ENCODE peak calls at places on chromosomes 6 and 20, in ten cellular contexts. One of them, this sample, is unnamed.

GRCh38 chr6:165819394-165819793 is 156.4 kb upstream of the PDE10A start:
- DNase-seq in A549: no peak
- DNase-seq in heart right ventricle: no peak
- DNase-seq in gastrocnemius medialis: no peak
- DNase-seq in effector memory CD4-positive, alpha-beta T cell: no peak
- DNase-seq in HCT116: no peak
- DNase-seq in OCI-LY7: no peak
- DNase-seq in mesendoderm: peak; percentile 31
- DNase-seq in right lobe of liver: peak; percentile 60
- DNase-seq in cardiac muscle cell: no peak
- DNase-seq in this sample: no peak

GRCh38 chr6:70599187-70599586 is 32.5 kb downstream of the SDHAF4 start:
- DNase-seq in mesendoderm: no peak
- DNase-seq in cardiac muscle cell: no peak
- DNase-seq in HCT116: no peak
- DNase-seq in A549: no peak
- DNase-seq in OCI-LY7: no peak
- DNase-seq in heart right ventricle: no peak
- DNase-seq in gastrocnemius medialis: no peak
- DNase-seq in right lobe of liver: no peak
- DNase-seq in effector memory CD4-positive, alpha-beta T cell: no peak
- DNase-seq in this sample: no peak

GRCh38 chr6:152170702-152171667 is 363.5 kb downstream of the ESR1 start:
- DNase-seq in HCT116: no peak
- DNase-seq in effector memory CD4-positive, alpha-beta T cell: peak; percentile 46
- DNase-seq in mesendoderm: peak; percentile 18
- DNase-seq in right lobe of liver: no peak
- DNase-seq in gastrocnemius medialis: no peak
- DNase-seq in A549: no peak
- DNase-seq in cardiac muscle cell: no peak
- DNase-seq in heart right ventricle: no peak
- DNase-seq in OCI-LY7: no peak
- DNase-seq in this sample: no peak

GRCh38 chr6:22071655-22072054 is 225.2 kb downstream of the PRL start:
- DNase-seq in heart right ventricle: peak; percentile 74
- DNase-seq in cardiac muscle cell: peak; percentile 71
- DNase-seq in OCI-LY7: no peak
- DNase-seq in right lobe of liver: no peak
- DNase-seq in mesendoderm: peak; percentile 58
- DNase-seq in gastrocnemius medialis: peak; percentile 4
- DNase-seq in effector memory CD4-positive, alpha-beta T cell: no peak
- DNase-seq in A549: no peak
- DNase-seq in HCT116: no peak
- DNase-seq in this sample: no peak

GRCh38 chr6:106448000-106448426 is 87.5 kb downstream of the CRYBG1 start:
- DNase-seq in gastrocnemius medialis: peak; percentile 4
- DNase-seq in cardiac muscle cell: no peak
- DNase-seq in right lobe of liver: no peak
- DNase-seq in effector memory CD4-positive, alpha-beta T cell: no peak
- DNase-seq in A549: no peak
- DNase-seq in heart right ventricle: peak; percentile 11
- DNase-seq in HCT116: no peak
- DNase-seq in mesendoderm: no peak
- DNase-seq in OCI-LY7: no peak
- DNase-seq in this sample: no peak

GRCh38 chr20:24318569-24319352 is 150.7 kb upstream of the SYNDIG1 start:
- DNase-seq in mesendoderm: peak; percentile 20
- DNase-seq in right lobe of liver: no peak
- DNase-seq in gastrocnemius medialis: no peak
- DNase-seq in OCI-LY7: no peak
- DNase-seq in HCT116: no peak
- DNase-seq in effector memory CD4-positive, alpha-beta T cell: no peak
- DNase-seq in heart right ventricle: no peak
- DNase-seq in cardiac muscle cell: no peak
- DNase-seq in A549: no peak
- DNase-seq in this sample: no peak

GRCh38 chr6:29953001-29953436 is 10.7 kb downstream of the HLA-A start:
- DNase-seq in mesendoderm: no peak
- DNase-seq in HCT116: peak; percentile 56
- DNase-seq in heart right ventricle: peak; percentile 62
- DNase-seq in A549: peak; percentile 46
- DNase-seq in cardiac muscle cell: peak; percentile 46
- DNase-seq in OCI-LY7: no peak
- DNase-seq in effector memory CD4-positive, alpha-beta T cell: no peak
- DNase-seq in right lobe of liver: no peak
- DNase-seq in gastrocnemius medialis: peak; percentile 78
- DNase-seq in this sample: peak; percentile 75

GRCh38 chr6:156787569-156788492 is 10.7 kb downstream of the ARID1B start:
- DNase-seq in right lobe of liver: no peak
- DNase-seq in mesendoderm: no peak
- DNase-seq in HCT116: no peak
- DNase-seq in cardiac muscle cell: no peak
- DNase-seq in effector memory CD4-positive, alpha-beta T cell: no peak
- DNase-seq in OCI-LY7: peak; percentile 25
- DNase-seq in gastrocnemius medialis: no peak
- DNase-seq in heart right ventricle: no peak
- DNase-seq in A549: no peak
- DNase-seq in this sample: no peak

GRCh38 chr6:56843476-56844349 is 111.2 kb upstream of the BEND6 start:
- DNase-seq in mesendoderm: peak; percentile 96
- DNase-seq in heart right ventricle: peak; percentile 67
- DNase-seq in effector memory CD4-positive, alpha-beta T cell: peak; percentile 19
- DNase-seq in HCT116: peak; percentile 78
- DNase-seq in OCI-LY7: peak; percentile 49
- DNase-seq in right lobe of liver: no peak
- DNase-seq in gastrocnemius medialis: peak; percentile 74
- DNase-seq in cardiac muscle cell: peak; percentile 91
- DNase-seq in A549: peak; percentile 65
- DNase-seq in this sample: peak; percentile 81

GRCh38 chr6:56840467-56841371 is 114.2 kb upstream of the BEND6 start:
- DNase-seq in A549: no peak
- DNase-seq in cardiac muscle cell: no peak
- DNase-seq in HCT116: no peak
- DNase-seq in OCI-LY7: no peak
- DNase-seq in mesendoderm: peak; percentile 44
- DNase-seq in effector memory CD4-positive, alpha-beta T cell: no peak
- DNase-seq in gastrocnemius medialis: no peak
- DNase-seq in heart right ventricle: no peak
- DNase-seq in right lobe of liver: no peak
- DNase-seq in this sample: no peak

GRCh38 chr6:56842602-56843475 is 112.1 kb upstream of the BEND6 start:
- DNase-seq in right lobe of liver: no peak
- DNase-seq in A549: no peak
- DNase-seq in mesendoderm: peak; percentile 78
- DNase-seq in cardiac muscle cell: peak; percentile 87
- DNase-seq in gastrocnemius medialis: peak; percentile 23
- DNase-seq in HCT116: no peak
- DNase-seq in OCI-LY7: no peak
- DNase-seq in heart right ventricle: peak; percentile 31
- DNase-seq in effector memory CD4-positive, alpha-beta T cell: no peak
- DNase-seq in this sample: peak; percentile 79

GRCh38 chr6:56841372-56841749 is 113.5 kb upstream of the BEND6 start:
- DNase-seq in right lobe of liver: no peak
- DNase-seq in mesendoderm: no peak
- DNase-seq in cardiac muscle cell: no peak
- DNase-seq in heart right ventricle: no peak
- DNase-seq in effector memory CD4-positive, alpha-beta T cell: no peak
- DNase-seq in A549: no peak
- DNase-seq in HCT116: no peak
- DNase-seq in OCI-LY7: no peak
- DNase-seq in gastrocnemius medialis: no peak
- DNase-seq in this sample: no peak

DNA sequence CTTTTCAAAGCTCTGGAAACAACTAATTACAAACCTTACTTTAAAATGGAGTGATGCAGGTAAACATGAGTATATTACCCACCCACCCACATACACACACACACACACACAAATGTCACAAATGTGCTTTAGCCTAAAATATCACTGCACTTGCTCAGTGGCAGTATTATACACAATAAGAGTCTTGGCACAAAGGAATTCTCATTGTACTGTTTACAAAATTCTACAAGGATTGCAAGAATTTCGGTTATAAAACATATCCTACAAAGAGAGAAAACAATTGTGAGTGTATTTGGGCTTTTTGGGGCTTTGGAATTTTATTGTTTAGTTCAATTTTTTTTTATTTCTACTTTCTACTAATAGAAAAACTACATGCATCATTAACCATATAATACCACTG is 113.2 kb upstream of the BEND6 start:
- DNase-seq in effector memory CD4-positive, alpha-beta T cell: no peak
- DNase-seq in HCT116: no peak
- DNase-seq in gastrocnemius medialis: no peak
- DNase-seq in OCI-LY7: no peak
- DNase-seq in A549: no peak
- DNase-seq in mesendoderm: no peak
- DNase-seq in cardiac muscle cell: no peak
- DNase-seq in right lobe of liver: no peak
- DNase-seq in heart right ventricle: no peak
- DNase-seq in this sample: no peak
- H3K4me1 ChIP-seq in effector memory CD4-positive, alpha-beta T cell: no peaks in the 10 kb centered on the region
- H3K4me1 ChIP-seq in HCT116: peaks cover 38% of the 10 kb centered on the region
- H3K4me1 ChIP-seq in gastrocnemius medialis: peaks cover 54% of the 10 kb centered on the region
- H3K4me1 ChIP-seq in OCI-LY7: no peaks in the 10 kb centered on the region
- H3K4me1 ChIP-seq in A549: peaks cover 59% of the 10 kb centered on the region
- H3K4me1 ChIP-seq in mesendoderm: no peaks in the 10 kb centered on the region
- H3K4me1 ChIP-seq in cardiac muscle cell: peaks cover 24% of the 10 kb centered on the region
- H3K4me1 ChIP-seq in right lobe of liver: no peaks in the 10 kb centered on the region
- H3K4me1 ChIP-seq in heart right ventricle: peaks cover 48% of the 10 kb centered on the region
- H3K4me1 ChIP-seq in this sample: peaks cover 22% of the 10 kb centered on the region

GRCh38 chr20:49692941-49693340 is 20.7 kb downstream of the B4GALT5 start:
- DNase-seq in heart right ventricle: no peak
- DNase-seq in effector memory CD4-positive, alpha-beta T cell: no peak
- DNase-seq in HCT116: no peak
- DNase-seq in OCI-LY7: no peak
- DNase-seq in right lobe of liver: no peak
- DNase-seq in A549: no peak
- DNase-seq in cardiac muscle cell: no peak
- DNase-seq in gastrocnemius medialis: no peak
- DNase-seq in mesendoderm: no peak
- DNase-seq in this sample: no peak
- H3K4me1 ChIP-seq in heart right ventricle: peaks cover 98% of the 10 kb centered on the region
- H3K4me1 ChIP-seq in effector memory CD4-positive, alpha-beta T cell: peaks cover 7% of the 10 kb centered on the region
- H3K4me1 ChIP-seq in HCT116: peaks cover 98% of the 10 kb centered on the region
- H3K4me1 ChIP-seq in OCI-LY7: peaks cover 70% of the 10 kb centered on the region
- H3K4me1 ChIP-seq in right lobe of liver: no peaks in the 10 kb centered on the region
- H3K4me1 ChIP-seq in A549: peaks cover 95% of the 10 kb centered on the region
- H3K4me1 ChIP-seq in cardiac muscle cell: no peaks in the 10 kb centered on the region
- H3K4me1 ChIP-seq in gastrocnemius medialis: peaks cover 86% of the 10 kb centered on the region
- H3K4me1 ChIP-seq in mesendoderm: peaks cover 8% of the 10 kb centered on the region
- H3K4me1 ChIP-seq in this sample: peaks cover 92% of the 10 kb centered on the region

DNA sequence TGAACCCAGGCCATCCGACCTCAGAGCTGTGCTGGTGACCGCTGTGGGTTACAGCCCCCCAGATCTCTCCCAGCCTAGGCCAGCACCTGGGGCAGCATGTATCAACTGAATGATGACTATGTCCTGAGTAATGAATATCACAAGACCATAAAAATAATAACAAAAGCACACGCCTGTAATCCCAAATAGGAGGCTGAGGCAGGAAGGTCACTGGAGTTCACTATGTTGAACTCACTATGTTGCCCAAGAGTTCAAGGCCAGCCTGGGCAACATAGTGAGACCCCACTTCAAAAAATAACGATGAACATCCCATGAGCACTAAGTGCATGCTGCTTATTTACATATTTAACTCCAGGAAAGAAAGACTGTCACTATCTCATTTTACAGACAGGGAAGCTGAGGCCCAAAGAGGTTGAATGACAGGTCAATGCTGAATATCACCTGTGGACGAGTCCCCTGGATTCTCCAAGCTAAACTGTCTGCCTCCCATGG is 92.3 kb downstream of the NFATC2 start:
- DNase-seq in mesendoderm: no peak
- DNase-seq in gastrocnemius medialis: no peak
- DNase-seq in A549: no peak
- DNase-seq in cardiac muscle cell: no peak
- DNase-seq in right lobe of liver: no peak
- DNase-seq in HCT116: no peak
- DNase-seq in heart right ventricle: no peak
- DNase-seq in OCI-LY7: no peak
- DNase-seq in effector memory CD4-positive, alpha-beta T cell: no peak
- DNase-seq in this sample: no peak
- H3K4me1 ChIP-seq in mesendoderm: peaks cover 2% of the 10 kb centered on the region
- H3K4me1 ChIP-seq in gastrocnemius medialis: peaks cover 41% of the 10 kb centered on the region
- H3K4me1 ChIP-seq in A549: peaks cover 49% of the 10 kb centered on the region
- H3K4me1 ChIP-seq in cardiac muscle cell: peaks cover 43% of the 10 kb centered on the region
- H3K4me1 ChIP-seq in right lobe of liver: no peaks in the 10 kb centered on the region
- H3K4me1 ChIP-seq in HCT116: peaks cover 27% of the 10 kb centered on the region
- H3K4me1 ChIP-seq in heart right ventricle: peaks cover 34% of the 10 kb centered on the region
- H3K4me1 ChIP-seq in OCI-LY7: no peaks in the 10 kb centered on the region
- H3K4me1 ChIP-seq in effector memory CD4-positive, alpha-beta T cell: no peaks in the 10 kb centered on the region
- H3K4me1 ChIP-seq in this sample: peaks cover 38% of the 10 kb centered on the region

GRCh38 chr6:132076452-132076851 is 125.3 kb upstream of the CCN2 start:
- DNase-seq in HCT116: no peak
- DNase-seq in A549: no peak
- DNase-seq in right lobe of liver: no peak
- DNase-seq in OCI-LY7: no peak
- DNase-seq in cardiac muscle cell: no peak
- DNase-seq in effector memory CD4-positive, alpha-beta T cell: no peak
- DNase-seq in mesendoderm: no peak
- DNase-seq in gastrocnemius medialis: no peak
- DNase-seq in heart right ventricle: no peak
- DNase-seq in this sample: no peak

GRCh38 chr6:132070356-132070755 is 119.2 kb upstream of the CCN2 start:
- DNase-seq in mesendoderm: no peak
- DNase-seq in OCI-LY7: peak; percentile 16
- DNase-seq in A549: no peak
- DNase-seq in gastrocnemius medialis: no peak
- DNase-seq in cardiac muscle cell: no peak
- DNase-seq in effector memory CD4-positive, alpha-beta T cell: no peak
- DNase-seq in HCT116: no peak
- DNase-seq in right lobe of liver: no peak
- DNase-seq in heart right ventricle: no peak
- DNase-seq in this sample: no peak

GRCh38 chr6:132072831-132073230 is 121.7 kb upstream of the CCN2 start:
- DNase-seq in heart right ventricle: no peak
- DNase-seq in A549: no peak
- DNase-seq in OCI-LY7: no peak
- DNase-seq in cardiac muscle cell: no peak
- DNase-seq in HCT116: no peak
- DNase-seq in mesendoderm: no peak
- DNase-seq in gastrocnemius medialis: no peak
- DNase-seq in right lobe of liver: no peak
- DNase-seq in effector memory CD4-positive, alpha-beta T cell: no peak
- DNase-seq in this sample: no peak

GRCh38 chr6:132068766-132069165 is 117.6 kb upstream of the CCN2 start:
- DNase-seq in OCI-LY7: no peak
- DNase-seq in gastrocnemius medialis: no peak
- DNase-seq in effector memory CD4-positive, alpha-beta T cell: no peak
- DNase-seq in HCT116: no peak
- DNase-seq in heart right ventricle: no peak
- DNase-seq in mesendoderm: no peak
- DNase-seq in A549: no peak
- DNase-seq in right lobe of liver: no peak
- DNase-seq in cardiac muscle cell: no peak
- DNase-seq in this sample: no peak

DNA sequence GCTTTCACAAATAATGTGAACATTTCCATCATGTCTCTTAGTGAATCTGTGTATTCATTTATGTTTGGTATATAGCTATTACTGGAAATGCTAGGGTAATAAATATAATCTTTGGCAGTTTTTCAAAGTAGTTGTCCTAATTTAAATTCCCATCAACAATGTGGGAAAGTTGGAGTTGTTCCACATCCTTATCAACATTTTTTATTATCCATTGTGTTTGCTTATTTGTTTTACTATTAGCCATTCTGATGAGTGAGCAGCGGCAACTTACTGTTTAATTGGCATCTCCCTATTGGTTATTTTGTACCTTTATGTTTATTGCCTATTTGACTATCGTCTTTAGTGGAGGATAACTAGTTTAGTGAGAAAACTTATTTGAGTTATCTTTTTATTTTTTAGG is 121.1 kb upstream of the CCN2 start:
- DNase-seq in heart right ventricle: no peak
- DNase-seq in gastrocnemius medialis: no peak
- DNase-seq in cardiac muscle cell: no peak
- DNase-seq in effector memory CD4-positive, alpha-beta T cell: no peak
- DNase-seq in HCT116: no peak
- DNase-seq in right lobe of liver: no peak
- DNase-seq in A549: no peak
- DNase-seq in OCI-LY7: no peak
- DNase-seq in mesendoderm: no peak
- DNase-seq in this sample: no peak
- H3K4me1 ChIP-seq in heart right ventricle: no peaks in the 10 kb centered on the region
- H3K4me1 ChIP-seq in gastrocnemius medialis: no peaks in the 10 kb centered on the region
- H3K4me1 ChIP-seq in cardiac muscle cell: no peaks in the 10 kb centered on the region
- H3K4me1 ChIP-seq in effector memory CD4-positive, alpha-beta T cell: no peaks in the 10 kb centered on the region
- H3K4me1 ChIP-seq in HCT116: no peaks in the 10 kb centered on the region
- H3K4me1 ChIP-seq in right lobe of liver: no peaks in the 10 kb centered on the region
- H3K4me1 ChIP-seq in A549: no peaks in the 10 kb centered on the region
- H3K4me1 ChIP-seq in OCI-LY7: peaks cover 14% of the 10 kb centered on the region
- H3K4me1 ChIP-seq in mesendoderm: no peaks in the 10 kb centered on the region
- H3K4me1 ChIP-seq in this sample: no peaks in the 10 kb centered on the region

This sample was measured in psoas muscle.